ENCODE peak calls at places on chromosomes 12 and 14, in four cellular contexts. One of them, this sample, is unnamed.

GRCh38 chr14:97380539-97380941 is 583.4 kb downstream of the VRK1 start:
- DNase-seq in dermis microvascular lymphatic vessel endothelial cell: no peak
- DNase-seq in CD4-positive, CD25-positive, alpha-beta regulatory T cell: peak
- DNase-seq in NCI-H2107: no peak
- DNase-seq in this sample: no peak

GRCh38 chr12:58920102-58920955 is at the start of gene LRIG3:
- DNase-seq in dermis microvascular lymphatic vessel endothelial cell: peak
- DNase-seq in CD4-positive, CD25-positive, alpha-beta regulatory T cell: peak
- DNase-seq in NCI-H2107: no peak
- DNase-seq in this sample: peak

GRCh38 chr14:36513451-36514277 is 6.4 kb downstream of the NKX2-1 start:
- DNase-seq in dermis microvascular lymphatic vessel endothelial cell: no peak
- DNase-seq in CD4-positive, CD25-positive, alpha-beta regulatory T cell: no peak
- DNase-seq in NCI-H2107: peak
- DNase-seq in this sample: no peak

GRCh38 chr12:57096099-57096572 is 7.2 kb downstream of the NAB2 start:
- DNase-seq in dermis microvascular lymphatic vessel endothelial cell: no peak
- DNase-seq in CD4-positive, CD25-positive, alpha-beta regulatory T cell: no peak
- DNase-seq in NCI-H2107: no peak
- DNase-seq in this sample: no peak

GRCh38 chr14:70677324-70677723 is 35.6 kb downstream of the TTC9 start:
- DNase-seq in dermis microvascular lymphatic vessel endothelial cell: no peak
- DNase-seq in CD4-positive, CD25-positive, alpha-beta regulatory T cell: no peak
- DNase-seq in NCI-H2107: no peak
- DNase-seq in this sample: no peak

GRCh38 chr12:32440120-32440865 is 40.9 kb downstream of the FGD4 start:
- DNase-seq in dermis microvascular lymphatic vessel endothelial cell: peak
- DNase-seq in CD4-positive, CD25-positive, alpha-beta regulatory T cell: no peak
- DNase-seq in NCI-H2107: no peak
- DNase-seq in this sample: no peak

GRCh38 chr12:1791104-1791927 is 29.0 kb upstream of the LRTM2 start:
- DNase-seq in dermis microvascular lymphatic vessel endothelial cell: peak
- DNase-seq in CD4-positive, CD25-positive, alpha-beta regulatory T cell: peak
- DNase-seq in NCI-H2107: peak
- DNase-seq in this sample: peak

GRCh38 chr12:66288121-66288520 is 14.2 kb upstream of the HELB start:
- DNase-seq in dermis microvascular lymphatic vessel endothelial cell: no peak
- DNase-seq in CD4-positive, CD25-positive, alpha-beta regulatory T cell: peak
- DNase-seq in NCI-H2107: no peak
- DNase-seq in this sample: no peak

GRCh38 chr12:129312048-129312447 is 458.8 kb downstream of the GLT1D1 start:
- DNase-seq in dermis microvascular lymphatic vessel endothelial cell: no peak
- DNase-seq in CD4-positive, CD25-positive, alpha-beta regulatory T cell: no peak
- DNase-seq in NCI-H2107: no peak
- DNase-seq in this sample: no peak

GRCh38 chr12:92628476-92628875 is 74.3 kb upstream of the PLEKHG7 start:
- DNase-seq in dermis microvascular lymphatic vessel endothelial cell: no peak
- DNase-seq in CD4-positive, CD25-positive, alpha-beta regulatory T cell: no peak
- DNase-seq in NCI-H2107: no peak
- DNase-seq in this sample: no peak

GRCh38 chr14:93017341-93017797 is 94.4 kb downstream of the CHGA start:
- DNase-seq in dermis microvascular lymphatic vessel endothelial cell: peak
- DNase-seq in CD4-positive, CD25-positive, alpha-beta regulatory T cell: no peak
- DNase-seq in NCI-H2107: no peak
- DNase-seq in this sample: peak

GRCh38 chr12:57887631-57888406 is 41.3 kb upstream of the CTDSP2 start:
- DNase-seq in dermis microvascular lymphatic vessel endothelial cell: peak
- DNase-seq in CD4-positive, CD25-positive, alpha-beta regulatory T cell: no peak
- DNase-seq in NCI-H2107: no peak
- DNase-seq in this sample: peak

GRCh38 chr12:120584343-120585149 is 3.3 kb upstream of the POP5 start:
- DNase-seq in dermis microvascular lymphatic vessel endothelial cell: peak
- DNase-seq in CD4-positive, CD25-positive, alpha-beta regulatory T cell: peak
- DNase-seq in NCI-H2107: no peak
- DNase-seq in this sample: peak

GRCh38 chr14:35879654-35880249 is 53.6 kb downstream of the BRMS1L start:
- DNase-seq in dermis microvascular lymphatic vessel endothelial cell: peak
- DNase-seq in CD4-positive, CD25-positive, alpha-beta regulatory T cell: peak
- DNase-seq in NCI-H2107: no peak
- DNase-seq in this sample: peak

GRCh38 chr14:100305446-100306255 is 593 bp downstream of the SLC25A29 start:
- DNase-seq in dermis microvascular lymphatic vessel endothelial cell: peak
- DNase-seq in CD4-positive, CD25-positive, alpha-beta regulatory T cell: peak
- DNase-seq in NCI-H2107: no peak
- DNase-seq in this sample: peak

GRCh38 chr14:65431951-65432350 is 19.4 kb downstream of the FUT8 start:
- DNase-seq in dermis microvascular lymphatic vessel endothelial cell: no peak
- DNase-seq in CD4-positive, CD25-positive, alpha-beta regulatory T cell: no peak
- DNase-seq in NCI-H2107: no peak
- DNase-seq in this sample: no peak

GRCh38 chr12:76311796-76312195 is 36.4 kb downstream of the BBS10 start:
- DNase-seq in dermis microvascular lymphatic vessel endothelial cell: no peak
- DNase-seq in CD4-positive, CD25-positive, alpha-beta regulatory T cell: no peak
- DNase-seq in NCI-H2107: no peak
- DNase-seq in this sample: no peak

GRCh38 chr14:56194062-56194461 is 75.9 kb downstream of the PELI2 start:
- DNase-seq in dermis microvascular lymphatic vessel endothelial cell: peak
- DNase-seq in CD4-positive, CD25-positive, alpha-beta regulatory T cell: peak
- DNase-seq in NCI-H2107: no peak
- DNase-seq in this sample: no peak

GRCh38 chr12:132178314-132178713 is 34.1 kb downstream of the NOC4L start:
- DNase-seq in dermis microvascular lymphatic vessel endothelial cell: no peak
- DNase-seq in CD4-positive, CD25-positive, alpha-beta regulatory T cell: peak
- DNase-seq in NCI-H2107: no peak
- DNase-seq in this sample: no peak

GRCh38 chr12:69440016-69440415 is 30.2 kb upstream of the FRS2 start:
- DNase-seq in dermis microvascular lymphatic vessel endothelial cell: no peak
- DNase-seq in CD4-positive, CD25-positive, alpha-beta regulatory T cell: no peak
- DNase-seq in NCI-H2107: no peak
- DNase-seq in this sample: no peak

GRCh38 chr12:70576341-70577282 is 60.6 kb downstream of the PTPRB start:
- DNase-seq in dermis microvascular lymphatic vessel endothelial cell: peak
- DNase-seq in CD4-positive, CD25-positive, alpha-beta regulatory T cell: peak
- DNase-seq in NCI-H2107: peak
- DNase-seq in this sample: peak

GRCh38 chr14:68062651-68063050 is 243.1 kb downstream of the RAD51B start:
- DNase-seq in dermis microvascular lymphatic vessel endothelial cell: no peak
- DNase-seq in CD4-positive, CD25-positive, alpha-beta regulatory T cell: no peak
- DNase-seq in NCI-H2107: no peak
- DNase-seq in this sample: no peak

GRCh38 chr12:56204275-56204674 is 15.0 kb upstream of the SMARCC2 start:
- DNase-seq in dermis microvascular lymphatic vessel endothelial cell: no peak
- DNase-seq in CD4-positive, CD25-positive, alpha-beta regulatory T cell: no peak
- DNase-seq in NCI-H2107: no peak
- DNase-seq in this sample: no peak

GRCh38 chr14:55071870-55072640 is 20.6 kb downstream of the MAPK1IP1L start:
- DNase-seq in dermis microvascular lymphatic vessel endothelial cell: peak
- DNase-seq in CD4-positive, CD25-positive, alpha-beta regulatory T cell: peak
- DNase-seq in NCI-H2107: no peak
- DNase-seq in this sample: peak

GRCh38 chr14:104882991-104883660 is 18.1 kb downstream of the CEP170B start:
- DNase-seq in dermis microvascular lymphatic vessel endothelial cell: no peak
- DNase-seq in CD4-positive, CD25-positive, alpha-beta regulatory T cell: no peak
- DNase-seq in NCI-H2107: no peak
- DNase-seq in this sample: no peak

GRCh38 chr12:116687888-116688287 is 50.0 kb downstream of the SPRING1 start:
- DNase-seq in dermis microvascular lymphatic vessel endothelial cell: peak
- DNase-seq in CD4-positive, CD25-positive, alpha-beta regulatory T cell: peak
- DNase-seq in NCI-H2107: no peak
- DNase-seq in this sample: peak

GRCh38 chr14:103546651-103547454 is 15.6 kb downstream of the BAG5 start:
- DNase-seq in dermis microvascular lymphatic vessel endothelial cell: peak
- DNase-seq in CD4-positive, CD25-positive, alpha-beta regulatory T cell: peak
- DNase-seq in NCI-H2107: peak
- DNase-seq in this sample: peak

GRCh38 chr12:128606538-128606937 is 217.2 kb downstream of the SLC15A4 start:
- DNase-seq in dermis microvascular lymphatic vessel endothelial cell: no peak
- DNase-seq in CD4-positive, CD25-positive, alpha-beta regulatory T cell: no peak
- DNase-seq in NCI-H2107: no peak
- DNase-seq in this sample: no peak

GRCh38 chr12:113781415-113782198 is 184.5 kb downstream of the RBM19 start:
- DNase-seq in dermis microvascular lymphatic vessel endothelial cell: peak
- DNase-seq in CD4-positive, CD25-positive, alpha-beta regulatory T cell: no peak
- DNase-seq in NCI-H2107: no peak
- DNase-seq in this sample: peak

GRCh38 chr14:55160989-55161388 is 30.4 kb downstream of the DLGAP5 start:
- DNase-seq in dermis microvascular lymphatic vessel endothelial cell: peak
- DNase-seq in CD4-positive, CD25-positive, alpha-beta regulatory T cell: peak
- DNase-seq in NCI-H2107: no peak
- DNase-seq in this sample: peak

GRCh38 chr14:89549381-89550102 is 132.5 kb upstream of the FOXN3 start:
- DNase-seq in dermis microvascular lymphatic vessel endothelial cell: no peak
- DNase-seq in CD4-positive, CD25-positive, alpha-beta regulatory T cell: no peak
- DNase-seq in NCI-H2107: no peak
- DNase-seq in this sample: no peak

GRCh38 chr14:103512701-103513611 is 9.7 kb downstream of the CKB start:
- DNase-seq in dermis microvascular lymphatic vessel endothelial cell: no peak
- DNase-seq in CD4-positive, CD25-positive, alpha-beta regulatory T cell: no peak
- DNase-seq in NCI-H2107: peak
- DNase-seq in this sample: no peak

GRCh38 chr14:27090716-27091115 is 492.9 kb upstream of the NOVA1 start:
- DNase-seq in dermis microvascular lymphatic vessel endothelial cell: no peak
- DNase-seq in CD4-positive, CD25-positive, alpha-beta regulatory T cell: no peak
- DNase-seq in NCI-H2107: no peak
- DNase-seq in this sample: no peak

GRCh38 chr14:84225243-84225642 is 1304.7 kb upstream of the FLRT2 start:
- DNase-seq in dermis microvascular lymphatic vessel endothelial cell: no peak
- DNase-seq in CD4-positive, CD25-positive, alpha-beta regulatory T cell: no peak
- DNase-seq in NCI-H2107: no peak
- DNase-seq in this sample: no peak

GRCh38 chr12:115710104-115710564 is 567.4 kb downstream of the MED13L start:
- DNase-seq in dermis microvascular lymphatic vessel endothelial cell: no peak
- DNase-seq in CD4-positive, CD25-positive, alpha-beta regulatory T cell: no peak
- DNase-seq in NCI-H2107: no peak
- DNase-seq in this sample: no peak

GRCh38 chr14:93892923-93893549 is 34.1 kb upstream of the FAM181A start:
- DNase-seq in dermis microvascular lymphatic vessel endothelial cell: peak
- DNase-seq in CD4-positive, CD25-positive, alpha-beta regulatory T cell: peak
- DNase-seq in NCI-H2107: peak
- DNase-seq in this sample: peak